ENCODE peak calls at places on chromosomes 16 and 17, in nine cellular contexts. Z is A549; M is RWPE1; X is non-pigmented ciliary epithelial cell; C is activated T-cell treated with anti-CD3 and anti-CD28 coated beads for 48 hours; U is CD4-positive, alpha-beta T cell; D is activated effector memory CD4-positive, alpha-beta T cell treated with anti-CD3 and anti-CD28 coated beads, Interleukin-2, amount 50 U/mL, for 16 hours; R is transverse colon; W is NAMALWA. T is an unnamed sample.

GRCh38 chr17:80512233-80512632 is 32.4 kb upstream of the RPTOR start:
- DNase-seq in X (no peak), Z (peak), C (no peak), W (no peak), R (no peak), U (no peak), D (no peak), M (no peak), T (no peak)

GRCh38 chr16:3503513-3503912 is 2.7 kb downstream of the CLUAP1 start:
- DNase-seq in C (no peak), D (peak), W (no peak), R (no peak), U (peak), X (no peak), Z (no peak), M (no peak), T (peak)

GRCh38 chr17:7720125-7720524 is 2.6 kb downstream of the DNAH2 start:
- DNase-seq in M (no peak), Z (no peak), D (no peak), U (no peak), C (no peak), R (no peak), X (no peak), W (no peak), T (no peak)

GRCh38 chr16:81214745-81215166 is 23.7 kb upstream of the BCO1 start:
- DNase-seq in C (no peak), U (no peak), W (no peak), R (peak), D (no peak), Z (peak), M (no peak), X (no peak), T (no peak)

GRCh38 chr16:53866520-53866919 is 162.6 kb downstream of the FTO start:
- DNase-seq in M (no peak), D (no peak), U (no peak), R (no peak), Z (no peak), X (no peak), W (no peak), C (no peak), T (no peak)

GRCh38 chr16:30016555-30017276 is 5.9 kb upstream of the DOC2A start:
- DNase-seq in C (no peak), Z (no peak), R (no peak), D (no peak), M (no peak), X (no peak), W (no peak), U (no peak), T (no peak)

GRCh38 chr17:2427910-2428309 is 27.1 kb upstream of the MNT start:
- DNase-seq in D (no peak), U (no peak), X (no peak), C (no peak), W (no peak), R (no peak), Z (no peak), M (no peak), T (no peak)

GRCh38 chr16:57663917-57664661 is 4.0 kb upstream of the ADGRG3 start:
- DNase-seq in U (no peak), Z (no peak), R (no peak), C (no peak), M (no peak), W (no peak), X (no peak), D (no peak), T (no peak)

GRCh38 chr16:27270389-27270788 is 1.8 kb upstream of the NSMCE1 start:
- DNase-seq in M (no peak), R (no peak), Z (no peak), W (no peak), X (no peak), C (no peak), U (no peak), D (no peak), T (no peak)

GRCh38 chr17:78597923-78598545 is 20.8 kb upstream of the DNAH17 start:
- DNase-seq in M (no peak), R (no peak), Z (no peak), X (peak), U (no peak), W (no peak), C (no peak), D (no peak), T (no peak)

GRCh38 chr17:2688351-2689342 is 22.9 kb downstream of the CLUH start:
- DNase-seq in X (no peak), D (no peak), R (no peak), W (peak), M (no peak), Z (no peak), U (no peak), C (no peak), T (no peak)

GRCh38 chr17:79815836-79816371 is 19.0 kb upstream of the CBX8 start:
- DNase-seq in U (no peak), D (no peak), X (no peak), R (no peak), Z (no peak), M (no peak), C (no peak), W (no peak), T (no peak)

GRCh38 chr16:11877374-11877773 is 26.0 kb upstream of the RSL1D1 start:
- DNase-seq in U (no peak), C (no peak), Z (no peak), R (no peak), W (no peak), M (no peak), X (peak), D (no peak), T (no peak)

GRCh38 chr16:20995711-20996110 is 95.1 kb downstream of the LYRM1 start:
- DNase-seq in Z (no peak), M (no peak), U (no peak), R (no peak), C (no peak), X (no peak), W (no peak), D (no peak), T (no peak)

GRCh38 chr16:64159986-64160385 is 961.9 kb downstream of the CDH11 start:
- DNase-seq in C (no peak), U (no peak), X (no peak), R (no peak), Z (no peak), M (no peak), W (no peak), D (no peak), T (no peak)

GRCh38 chr17:55873017-55873758 is 122.3 kb downstream of the PCTP start:
- DNase-seq in D (no peak), U (no peak), Z (no peak), R (no peak), M (no peak), C (no peak), X (no peak), W (no peak), T (no peak)

GRCh38 chr16:80569440-80570105 is 28.8 kb downstream of the DYNLRB2 start:
- DNase-seq in W (no peak), M (peak), C (peak), R (no peak), Z (peak), X (peak), D (peak), U (peak), T (peak)

GRCh38 chr17:81054308-81054707 is 19.4 kb downstream of the BAIAP2 start:
- DNase-seq in X (no peak), W (no peak), Z (no peak), U (no peak), D (no peak), M (no peak), R (no peak), C (no peak), T (no peak)

GRCh38 chr17:45364531-45365390 is 47.9 kb upstream of the MAP3K14 start:
- DNase-seq in U (no peak), W (no peak), X (no peak), Z (peak), C (no peak), R (no peak), M (no peak), D (peak), T (no peak)

GRCh38 chr17:74729866-74730265 is 7.2 kb upstream of the RAB37 start:
- DNase-seq in X (no peak), Z (no peak), R (no peak), M (no peak), D (no peak), W (no peak), U (no peak), C (no peak), T (no peak)

GRCh38 chr17:54924405-54924804 is 23.8 kb downstream of the TOM1L1 start:
- DNase-seq in C (no peak), W (no peak), Z (no peak), M (no peak), R (no peak), X (no peak), D (no peak), U (no peak), T (no peak)

GRCh38 chr17:40018211-40019121 is 3.2 kb downstream of the CSF3 start:
- DNase-seq in W (no peak), Z (no peak), D (no peak), C (no peak), U (no peak), M (no peak), R (no peak), X (no peak), T (no peak)

GRCh38 chr17:80637286-80637703 is 92.7 kb downstream of the RPTOR start:
- DNase-seq in X (no peak), U (no peak), W (no peak), C (no peak), D (no peak), R (no peak), M (no peak), Z (no peak), T (no peak)